ENCODE peak calls at places on chromosomes 6 and 20, in nine cellular contexts. G is NCI-H2081; M is GM23338; X is mesendoderm; R is caudate nucleus; C is stimulated activated CD4-positive, alpha-beta T cell treated with anti-CD3 and anti-CD28 coated beads, Interleukin-1b, Interleukin-23, amount 100 ng/mL, for 4 hours; Y is nephron progenitor cell; P is AG04449; D is GM12865. A is an unnamed sample.
A peak's percentile ranks its signal among the peaks of the same experiment; 100 is the strongest.

GRCh38 chr6:127404594-127405178 is 54.5 kb downstream of the KIAA0408 start:
- DNase-seq in G (no peak), M (no peak), X (no peak), R (no peak), C (no peak), Y (no peak), P (no peak), D (no peak), A (no peak)

GRCh38 chr6:683742-684440 is 9.0 kb downstream of the EXOC2 start:
- DNase-seq in G (peak; percentile 19), M (peak; percentile 95), X (peak; percentile 86), R (no peak), C (no peak), Y (peak; percentile 70), P (peak; percentile 38), D (no peak), A (peak; percentile 67)

GRCh38 chr6:158017621-158018369 is 36.1 kb downstream of the SYNJ2 start:
- DNase-seq in G (no peak), M (no peak), X (no peak), R (no peak), C (no peak), Y (no peak), P (no peak), D (no peak), A (no peak)

GRCh38 chr20:25000268-25000801 is 7.8 kb upstream of the APMAP start:
- DNase-seq in G (no peak), M (no peak), X (no peak), R (no peak), C (no peak), Y (no peak), P (peak; percentile 63), D (no peak), A (peak; percentile 20)

GRCh38 chr6:145546265-145546664 is 189.1 kb downstream of the EPM2A start:
- DNase-seq in G (no peak), M (no peak), X (no peak), R (no peak), C (no peak), Y (no peak), P (no peak), D (no peak), A (no peak)

GRCh38 chr6:6758915-6759654 is 170.6 kb downstream of the LY86 start:
- DNase-seq in G (peak; percentile 51), M (peak; percentile 96), X (peak; percentile 94), R (no peak), C (no peak), Y (peak; percentile 69), P (no peak), D (peak; percentile 76), A (peak; percentile 51)

GRCh38 chr6:169774347-169774746 is 22.9 kb downstream of the ERMARD start:
- DNase-seq in G (no peak), M (peak; percentile 35), X (peak; percentile 54), R (no peak), C (no peak), Y (no peak), P (no peak), D (no peak), A (no peak)

GRCh38 chr20:24502184-24502583 is 32.8 kb downstream of the SYNDIG1 start:
- DNase-seq in G (no peak), M (no peak), X (no peak), R (no peak), C (no peak), Y (no peak), P (peak; percentile 80), D (no peak), A (peak; percentile 94)

GRCh38 chr6:80182291-80182690 is 75.8 kb downstream of the BCKDHB start:
- DNase-seq in G (no peak), M (no peak), X (no peak), R (no peak), C (no peak), Y (no peak), P (no peak), D (no peak), A (no peak)

GRCh38 chr6:37082390-37082789 is 76.9 kb downstream of the FGD2 start:
- DNase-seq in G (no peak), M (no peak), X (no peak), R (no peak), C (no peak), Y (no peak), P (no peak), D (no peak), A (no peak)

A was measured in BE2C.